ENCODE peak calls at places on chromosomes 16 and 17, in nine cellular contexts. One of them, this sample, is unnamed.

GRCh38 chr17:79548116-79548515 is 62.7 kb downstream of the RBFOX3 start:
- DNase-seq in activated CD8-positive, alpha-beta T cell treated with anti-CD3 and anti-CD28 coated beads for 36 hours: no peak
- DNase-seq in A549: no peak
- DNase-seq in B cell: no peak
- DNase-seq in IMR-90: no peak
- DNase-seq in nephron progenitor cell: no peak
- DNase-seq in tibial artery: no peak
- DNase-seq in progenitor cell of endocrine pancreas: no peak
- DNase-seq in AG04450: no peak
- DNase-seq in this sample: no peak

GRCh38 chr16:53542283-53542682 is 39.3 kb upstream of the AKTIP start:
- DNase-seq in activated CD8-positive, alpha-beta T cell treated with anti-CD3 and anti-CD28 coated beads for 36 hours: no peak
- DNase-seq in A549: no peak
- DNase-seq in B cell: no peak
- DNase-seq in IMR-90: no peak
- DNase-seq in nephron progenitor cell: no peak
- DNase-seq in tibial artery: no peak
- DNase-seq in progenitor cell of endocrine pancreas: no peak
- DNase-seq in AG04450: no peak
- DNase-seq in this sample: no peak

GRCh38 chr16:14303654-14304394 is 232.7 kb downstream of the MRTFB start:
- DNase-seq in activated CD8-positive, alpha-beta T cell treated with anti-CD3 and anti-CD28 coated beads for 36 hours: no peak
- DNase-seq in A549: no peak
- DNase-seq in B cell: no peak
- DNase-seq in IMR-90: no peak
- DNase-seq in nephron progenitor cell: peak
- DNase-seq in tibial artery: peak
- DNase-seq in progenitor cell of endocrine pancreas: no peak
- DNase-seq in AG04450: no peak
- DNase-seq in this sample: no peak

GRCh38 chr16:62657116-62657515 is 620.9 kb upstream of the CDH8 start:
- DNase-seq in activated CD8-positive, alpha-beta T cell treated with anti-CD3 and anti-CD28 coated beads for 36 hours: no peak
- DNase-seq in A549: no peak
- DNase-seq in B cell: no peak
- DNase-seq in IMR-90: no peak
- DNase-seq in nephron progenitor cell: no peak
- DNase-seq in tibial artery: no peak
- DNase-seq in progenitor cell of endocrine pancreas: no peak
- DNase-seq in AG04450: no peak
- DNase-seq in this sample: no peak

GRCh38 chr17:68248886-68249872 is 1.3 kb downstream of the AMZ2 start:
- DNase-seq in activated CD8-positive, alpha-beta T cell treated with anti-CD3 and anti-CD28 coated beads for 36 hours: peak
- DNase-seq in A549: no peak
- DNase-seq in B cell: no peak
- DNase-seq in IMR-90: no peak
- DNase-seq in nephron progenitor cell: no peak
- DNase-seq in tibial artery: no peak
- DNase-seq in progenitor cell of endocrine pancreas: no peak
- DNase-seq in AG04450: no peak
- DNase-seq in this sample: no peak

GRCh38 chr16:12262454-12263180 is 286.1 kb downstream of the SNX29 start:
- DNase-seq in activated CD8-positive, alpha-beta T cell treated with anti-CD3 and anti-CD28 coated beads for 36 hours: no peak
- DNase-seq in A549: no peak
- DNase-seq in B cell: no peak
- DNase-seq in IMR-90: peak
- DNase-seq in nephron progenitor cell: no peak
- DNase-seq in tibial artery: no peak
- DNase-seq in progenitor cell of endocrine pancreas: no peak
- DNase-seq in AG04450: no peak
- DNase-seq in this sample: no peak

GRCh38 chr16:5882087-5882661 is 784.6 kb upstream of the EEF2KMT start:
- DNase-seq in activated CD8-positive, alpha-beta T cell treated with anti-CD3 and anti-CD28 coated beads for 36 hours: no peak
- DNase-seq in A549: no peak
- DNase-seq in B cell: no peak
- DNase-seq in IMR-90: no peak
- DNase-seq in nephron progenitor cell: no peak
- DNase-seq in tibial artery: no peak
- DNase-seq in progenitor cell of endocrine pancreas: no peak
- DNase-seq in AG04450: no peak
- DNase-seq in this sample: no peak

GRCh38 chr16:58269526-58269925 is 25.3 kb downstream of the PRSS54 start:
- DNase-seq in activated CD8-positive, alpha-beta T cell treated with anti-CD3 and anti-CD28 coated beads for 36 hours: no peak
- DNase-seq in A549: no peak
- DNase-seq in B cell: no peak
- DNase-seq in IMR-90: peak
- DNase-seq in nephron progenitor cell: no peak
- DNase-seq in tibial artery: no peak
- DNase-seq in progenitor cell of endocrine pancreas: no peak
- DNase-seq in AG04450: no peak
- DNase-seq in this sample: no peak

GRCh38 chr16:1164975-1165374 is 12.1 kb downstream of the CACNA1H start:
- DNase-seq in activated CD8-positive, alpha-beta T cell treated with anti-CD3 and anti-CD28 coated beads for 36 hours: no peak
- DNase-seq in A549: no peak
- DNase-seq in B cell: no peak
- DNase-seq in IMR-90: no peak
- DNase-seq in nephron progenitor cell: no peak
- DNase-seq in tibial artery: no peak
- DNase-seq in progenitor cell of endocrine pancreas: no peak
- DNase-seq in AG04450: no peak
- DNase-seq in this sample: no peak

GRCh38 chr16:67855789-67856188 is 8.3 kb upstream of the CENPT start:
- DNase-seq in activated CD8-positive, alpha-beta T cell treated with anti-CD3 and anti-CD28 coated beads for 36 hours: no peak
- DNase-seq in A549: no peak
- DNase-seq in B cell: no peak
- DNase-seq in IMR-90: no peak
- DNase-seq in nephron progenitor cell: no peak
- DNase-seq in tibial artery: no peak
- DNase-seq in progenitor cell of endocrine pancreas: no peak
- DNase-seq in AG04450: no peak
- DNase-seq in this sample: no peak

GRCh38 chr16:79267781-79268180 is 332.8 kb downstream of the MAF start:
- DNase-seq in activated CD8-positive, alpha-beta T cell treated with anti-CD3 and anti-CD28 coated beads for 36 hours: peak
- DNase-seq in A549: no peak
- DNase-seq in B cell: no peak
- DNase-seq in IMR-90: no peak
- DNase-seq in nephron progenitor cell: no peak
- DNase-seq in tibial artery: no peak
- DNase-seq in progenitor cell of endocrine pancreas: no peak
- DNase-seq in AG04450: no peak
- DNase-seq in this sample: no peak

GRCh38 chr16:74709477-74709877 is 8.8 kb upstream of the MLKL start:
- DNase-seq in activated CD8-positive, alpha-beta T cell treated with anti-CD3 and anti-CD28 coated beads for 36 hours: peak
- DNase-seq in A549: peak
- DNase-seq in B cell: peak
- DNase-seq in IMR-90: peak
- DNase-seq in nephron progenitor cell: peak
- DNase-seq in tibial artery: peak
- DNase-seq in progenitor cell of endocrine pancreas: peak
- DNase-seq in AG04450: peak
- DNase-seq in this sample: peak

GRCh38 chr16:53502331-53503269 is at the start of gene AKTIP:
- DNase-seq in activated CD8-positive, alpha-beta T cell treated with anti-CD3 and anti-CD28 coated beads for 36 hours: peak
- DNase-seq in A549: no peak
- DNase-seq in B cell: no peak
- DNase-seq in IMR-90: peak
- DNase-seq in nephron progenitor cell: peak
- DNase-seq in tibial artery: no peak
- DNase-seq in progenitor cell of endocrine pancreas: peak
- DNase-seq in AG04450: no peak
- DNase-seq in this sample: no peak

GRCh38 chr16:11669380-11670146 is 1.3 kb downstream of the SNN start:
- DNase-seq in activated CD8-positive, alpha-beta T cell treated with anti-CD3 and anti-CD28 coated beads for 36 hours: peak
- DNase-seq in A549: no peak
- DNase-seq in B cell: peak
- DNase-seq in IMR-90: peak
- DNase-seq in nephron progenitor cell: no peak
- DNase-seq in tibial artery: peak
- DNase-seq in progenitor cell of endocrine pancreas: no peak
- DNase-seq in AG04450: no peak
- DNase-seq in this sample: no peak

GRCh38 chr17:41340496-41340895 is 10.1 kb downstream of the KRT33A start:
- DNase-seq in activated CD8-positive, alpha-beta T cell treated with anti-CD3 and anti-CD28 coated beads for 36 hours: no peak
- DNase-seq in A549: no peak
- DNase-seq in B cell: no peak
- DNase-seq in IMR-90: no peak
- DNase-seq in nephron progenitor cell: no peak
- DNase-seq in tibial artery: no peak
- DNase-seq in progenitor cell of endocrine pancreas: no peak
- DNase-seq in AG04450: no peak
- DNase-seq in this sample: no peak

GRCh38 chr17:33438136-33438535 is 145.0 kb upstream of the ASIC2 start:
- DNase-seq in activated CD8-positive, alpha-beta T cell treated with anti-CD3 and anti-CD28 coated beads for 36 hours: no peak
- DNase-seq in A549: no peak
- DNase-seq in B cell: no peak
- DNase-seq in IMR-90: no peak
- DNase-seq in nephron progenitor cell: no peak
- DNase-seq in tibial artery: no peak
- DNase-seq in progenitor cell of endocrine pancreas: no peak
- DNase-seq in AG04450: no peak
- DNase-seq in this sample: no peak

GRCh38 chr16:28279006-28279405 is 13.3 kb upstream of the SBK1 start:
- DNase-seq in activated CD8-positive, alpha-beta T cell treated with anti-CD3 and anti-CD28 coated beads for 36 hours: peak
- DNase-seq in A549: no peak
- DNase-seq in B cell: no peak
- DNase-seq in IMR-90: no peak
- DNase-seq in nephron progenitor cell: no peak
- DNase-seq in tibial artery: no peak
- DNase-seq in progenitor cell of endocrine pancreas: no peak
- DNase-seq in AG04450: no peak
- DNase-seq in this sample: no peak

GRCh38 chr17:49146620-49147306 is 14.2 kb downstream of the B4GALNT2 start:
- DNase-seq in activated CD8-positive, alpha-beta T cell treated with anti-CD3 and anti-CD28 coated beads for 36 hours: no peak
- DNase-seq in A549: peak
- DNase-seq in B cell: no peak
- DNase-seq in IMR-90: peak
- DNase-seq in nephron progenitor cell: no peak
- DNase-seq in tibial artery: no peak
- DNase-seq in progenitor cell of endocrine pancreas: no peak
- DNase-seq in AG04450: peak
- DNase-seq in this sample: no peak

GRCh38 chr16:30535106-30535776 is 583 bp upstream of the ZNF747 start:
- DNase-seq in activated CD8-positive, alpha-beta T cell treated with anti-CD3 and anti-CD28 coated beads for 36 hours: peak
- DNase-seq in A549: no peak
- DNase-seq in B cell: no peak
- DNase-seq in IMR-90: no peak
- DNase-seq in nephron progenitor cell: no peak
- DNase-seq in tibial artery: no peak
- DNase-seq in progenitor cell of endocrine pancreas: no peak
- DNase-seq in AG04450: no peak
- DNase-seq in this sample: no peak

GRCh38 chr16:677306-678190 is 2.1 kb downstream of the RHBDL1 start:
- DNase-seq in activated CD8-positive, alpha-beta T cell treated with anti-CD3 and anti-CD28 coated beads for 36 hours: no peak
- DNase-seq in A549: no peak
- DNase-seq in B cell: no peak
- DNase-seq in IMR-90: no peak
- DNase-seq in nephron progenitor cell: no peak
- DNase-seq in tibial artery: no peak
- DNase-seq in progenitor cell of endocrine pancreas: no peak
- DNase-seq in AG04450: no peak
- DNase-seq in this sample: no peak

GRCh38 chr17:63116967-63117366 is 150.9 kb downstream of the TANC2 start:
- DNase-seq in activated CD8-positive, alpha-beta T cell treated with anti-CD3 and anti-CD28 coated beads for 36 hours: no peak
- DNase-seq in A549: no peak
- DNase-seq in B cell: no peak
- DNase-seq in IMR-90: peak
- DNase-seq in nephron progenitor cell: peak
- DNase-seq in tibial artery: no peak
- DNase-seq in progenitor cell of endocrine pancreas: no peak
- DNase-seq in AG04450: no peak
- DNase-seq in this sample: no peak

GRCh38 chr17:63117431-63117830 is 151.4 kb downstream of the TANC2 start:
- DNase-seq in activated CD8-positive, alpha-beta T cell treated with anti-CD3 and anti-CD28 coated beads for 36 hours: no peak
- DNase-seq in A549: no peak
- DNase-seq in B cell: no peak
- DNase-seq in IMR-90: no peak
- DNase-seq in nephron progenitor cell: no peak
- DNase-seq in tibial artery: no peak
- DNase-seq in progenitor cell of endocrine pancreas: no peak
- DNase-seq in AG04450: no peak
- DNase-seq in this sample: no peak

GRCh38 chr17:63116228-63116627 is 150.2 kb downstream of the TANC2 start:
- DNase-seq in activated CD8-positive, alpha-beta T cell treated with anti-CD3 and anti-CD28 coated beads for 36 hours: no peak
- DNase-seq in A549: peak
- DNase-seq in B cell: no peak
- DNase-seq in IMR-90: no peak
- DNase-seq in nephron progenitor cell: no peak
- DNase-seq in tibial artery: no peak
- DNase-seq in progenitor cell of endocrine pancreas: no peak
- DNase-seq in AG04450: no peak
- DNase-seq in this sample: no peak

GRCh38 chr17:63113167-63113566 is 147.1 kb downstream of the TANC2 start:
- DNase-seq in activated CD8-positive, alpha-beta T cell treated with anti-CD3 and anti-CD28 coated beads for 36 hours: no peak
- DNase-seq in A549: no peak
- DNase-seq in B cell: no peak
- DNase-seq in IMR-90: no peak
- DNase-seq in nephron progenitor cell: no peak
- DNase-seq in tibial artery: no peak
- DNase-seq in progenitor cell of endocrine pancreas: no peak
- DNase-seq in AG04450: no peak
- DNase-seq in this sample: no peak
- TF ChIP-seq CTCF in activated CD8-positive, alpha-beta T cell treated with anti-CD3 and anti-CD28 coated beads for 36 hours: no peak
- TF ChIP-seq CTCF in A549: peak
- TF ChIP-seq CTCF in B cell: no peak
- TF ChIP-seq CTCF in IMR-90: peak
- TF ChIP-seq CTCF in nephron progenitor cell: no peak
- TF ChIP-seq CTCF in tibial artery: no peak
- TF ChIP-seq CTCF in progenitor cell of endocrine pancreas: peak
- TF ChIP-seq CTCF in AG04450: peak
- TF ChIP-seq CTCF in this sample: peak

GRCh38 chr16:16143038-16143763 is 80.1 kb downstream of the ABCC6 start:
- DNase-seq in activated CD8-positive, alpha-beta T cell treated with anti-CD3 and anti-CD28 coated beads for 36 hours: peak
- DNase-seq in A549: peak
- DNase-seq in B cell: peak
- DNase-seq in IMR-90: no peak
- DNase-seq in nephron progenitor cell: no peak
- DNase-seq in tibial artery: no peak
- DNase-seq in progenitor cell of endocrine pancreas: no peak
- DNase-seq in AG04450: no peak
- DNase-seq in this sample: no peak
- TF ChIP-seq CTCF in activated CD8-positive, alpha-beta T cell treated with anti-CD3 and anti-CD28 coated beads for 36 hours: peak
- TF ChIP-seq CTCF in A549: peak
- TF ChIP-seq CTCF in B cell: peak
- TF ChIP-seq CTCF in IMR-90: peak
- TF ChIP-seq CTCF in nephron progenitor cell: peak
- TF ChIP-seq CTCF in tibial artery: no peak
- TF ChIP-seq CTCF in progenitor cell of endocrine pancreas: peak
- TF ChIP-seq CTCF in AG04450: peak
- TF ChIP-seq CTCF in this sample: peak

GRCh38 chr17:6713130-6713917 is at the start of gene SLC13A5:
- DNase-seq in activated CD8-positive, alpha-beta T cell treated with anti-CD3 and anti-CD28 coated beads for 36 hours: peak
- DNase-seq in A549: peak
- DNase-seq in B cell: no peak
- DNase-seq in IMR-90: no peak
- DNase-seq in nephron progenitor cell: peak
- DNase-seq in tibial artery: no peak
- DNase-seq in progenitor cell of endocrine pancreas: peak
- DNase-seq in AG04450: no peak
- DNase-seq in this sample: peak
- TF ChIP-seq CTCF in activated CD8-positive, alpha-beta T cell treated with anti-CD3 and anti-CD28 coated beads for 36 hours: no peak
- TF ChIP-seq CTCF in A549: peak
- TF ChIP-seq CTCF in B cell: peak
- TF ChIP-seq CTCF in IMR-90: peak
- TF ChIP-seq CTCF in nephron progenitor cell: peak
- TF ChIP-seq CTCF in tibial artery: no peak
- TF ChIP-seq CTCF in progenitor cell of endocrine pancreas: peak
- TF ChIP-seq CTCF in AG04450: peak
- TF ChIP-seq CTCF in this sample: peak

GRCh38 chr16:88558457-88559442 is 11.5 kb upstream of the ZC3H18 start:
- DNase-seq in activated CD8-positive, alpha-beta T cell treated with anti-CD3 and anti-CD28 coated beads for 36 hours: peak
- DNase-seq in A549: peak
- DNase-seq in B cell: no peak
- DNase-seq in IMR-90: peak
- DNase-seq in nephron progenitor cell: no peak
- DNase-seq in tibial artery: no peak
- DNase-seq in progenitor cell of endocrine pancreas: no peak
- DNase-seq in AG04450: peak
- DNase-seq in this sample: no peak
- TF ChIP-seq CTCF in activated CD8-positive, alpha-beta T cell treated with anti-CD3 and anti-CD28 coated beads for 36 hours: peak
- TF ChIP-seq CTCF in A549: peak
- TF ChIP-seq CTCF in B cell: peak
- TF ChIP-seq CTCF in IMR-90: peak
- TF ChIP-seq CTCF in nephron progenitor cell: peak
- TF ChIP-seq CTCF in tibial artery: peak
- TF ChIP-seq CTCF in progenitor cell of endocrine pancreas: peak
- TF ChIP-seq CTCF in AG04450: peak
- TF ChIP-seq CTCF in this sample: peak